ENCODE peak calls at places on chromosomes 4 and X, in ten cellular contexts. S, D, N, A, G, B, I, T, F and W are unnamed samples.

GRCh38 chr4:55554453-55555030 is 7.8 kb upstream of the CLOCK start:
- DNase-seq in N (no peak), T (no peak), B (no peak), D (no peak), A (no peak), I (peak; percentile 66), S (no peak), G (no peak), F (no peak), W (no peak)

GRCh38 chr4:104451573-104451972 is 43.1 kb downstream of the CXXC4 start:
- DNase-seq in S (no peak), B (peak; percentile 2), T (no peak), A (no peak), G (no peak), F (no peak), N (no peak), I (no peak), D (no peak), W (no peak)

GRCh38 chrX:49042581-49043219 is 457 bp downstream of the TFE3 start:
- DNase-seq in D (no peak), N (no peak), T (no peak), S (no peak), A (no peak), G (no peak), I (peak; percentile 50), F (no peak), B (no peak), W (peak; percentile 23)

GRCh38 chrX:41472231-41472815 is 25.2 kb downstream of the NYX start:
- DNase-seq in I (no peak), T (no peak), S (no peak), A (no peak), F (no peak), B (no peak), N (no peak), G (no peak), D (no peak), W (no peak)

GRCh38 chrX:68634649-68635227 is 12.7 kb upstream of the STARD8 start:
- DNase-seq in D (no peak), I (no peak), T (no peak), B (no peak), A (no peak), S (no peak), N (no peak), F (no peak), G (no peak), W (no peak)

GRCh38 chr4:53917719-53918118 is 146.7 kb downstream of the CHIC2 start:
- DNase-seq in A (no peak), I (no peak), F (no peak), T (no peak), B (no peak), S (no peak), G (no peak), N (no peak), D (no peak), W (no peak)

GRCh38 chr4:48255130-48255958 is 14.3 kb downstream of the TEC start:
- DNase-seq in T (no peak), S (no peak), I (no peak), D (no peak), B (no peak), A (no peak), N (no peak), G (no peak), F (no peak), W (no peak)

GRCh38 chr4:140777401-140777800 is 21.2 kb upstream of the TBC1D9 start:
- DNase-seq in D (no peak), A (no peak), I (no peak), T (no peak), N (no peak), G (no peak), S (no peak), B (no peak), F (no peak), W (no peak)

GRCh38 chrX:69107747-69108410 is 57.4 kb downstream of the PJA1 start:
- DNase-seq in T (no peak), N (no peak), I (no peak), D (no peak), B (no peak), S (no peak), A (no peak), F (no peak), G (no peak), W (no peak)

GRCh38 chrX:43456056-43456455 is 200.0 kb upstream of the MAOA start:
- DNase-seq in S (no peak), A (no peak), B (no peak), F (no peak), D (no peak), I (no peak), N (no peak), G (no peak), T (no peak), W (no peak)

GRCh38 chr4:24013666-24014422 is 124.0 kb upstream of the PPARGC1A start:
- DNase-seq in G (no peak), S (no peak), D (no peak), I (no peak), T (no peak), F (no peak), B (no peak), A (no peak), N (no peak), W (no peak)

GRCh38 chr4:124318292-124318691 is 394.2 kb downstream of the ANKRD50 start:
- DNase-seq in N (no peak), T (no peak), S (no peak), F (no peak), B (no peak), G (no peak), D (no peak), I (no peak), A (no peak), W (no peak)

GRCh38 chr4:155953151-155954117 is at the start of gene CTSO:
- DNase-seq in B (peak; percentile 59), G (peak; percentile 72), N (peak; percentile 48), S (peak; percentile 69), T (peak; percentile 75), F (peak; percentile 85), A (peak; percentile 80), I (peak; percentile 95), D (peak; percentile 64), W (peak; percentile 73)

GRCh38 chrX:134148293-134148692 is 88.7 kb upstream of the CCDC160 start:
- DNase-seq in S (no peak), N (no peak), G (no peak), D (no peak), F (no peak), A (no peak), T (no peak), I (no peak), B (no peak), W (no peak)

GRCh38 chr4:160353548-160353947 is 1250.7 kb downstream of the RAPGEF2 start:
- DNase-seq in G (no peak), N (no peak), D (no peak), T (no peak), A (no peak), I (no peak), B (no peak), S (no peak), F (no peak), W (no peak)

GRCh38 chr4:11183358-11183745 is 245.3 kb downstream of the HS3ST1 start:
- DNase-seq in S (no peak), B (no peak), T (no peak), F (no peak), D (no peak), N (no peak), I (no peak), G (no peak), A (no peak), W (no peak)
- H3K27ac ChIP-seq in S (no peak overlapping the region), B (no peak overlapping the region), T (no peak overlapping the region), F (no peak overlapping the region), D (no peak overlapping the region), N (no peak overlapping the region), I (no peak overlapping the region), G (no peak overlapping the region), A (no peak overlapping the region), W (no peak overlapping the region)

GRCh38 chrX:292900-293897 is 12.0 kb downstream of the PLCXD1 start:
- DNase-seq in F (peak; percentile 40), D (peak; percentile 3), I (no peak), B (no peak), A (peak; percentile 13), T (no peak), N (no peak), S (no peak), G (peak; percentile 22), W (no peak)
- H3K36me3 ChIP-seq in F (peaks cover 76% of the 10 kb centered on the region), D (peaks cover 23% of the 10 kb centered on the region), I (peaks cover 31% of the 10 kb centered on the region), B (no peaks in the 10 kb centered on the region), A (peaks cover 5% of the 10 kb centered on the region), T (peaks cover 64% of the 10 kb centered on the region), N (peaks cover 45% of the 10 kb centered on the region), S (peaks cover 10% of the 10 kb centered on the region), G (peaks cover 83% of the 10 kb centered on the region), W (peaks cover 5% of the 10 kb centered on the region)

GRCh38 chr4:105708376-105709080 is at the start of the genes GSTCD and INTS12:
- DNase-seq in G (peak; percentile 95), F (peak; percentile 92), I (peak; percentile 97), T (peak; percentile 90), A (peak; percentile 91), D (peak; percentile 88), B (peak; percentile 64), S (peak; percentile 94), N (peak; percentile 92), W (peak; percentile 92)

GRCh38 chr4:105710678-105711077 is 2.1 kb downstream of the GSTCD start:
- DNase-seq in B (no peak), D (no peak), A (no peak), S (no peak), I (no peak), F (no peak), N (no peak), G (no peak), T (no peak), W (no peak)

GRCh38 chr4:105709081-105709450 is 482 bp downstream of the GSTCD start:
- DNase-seq in G (no peak), T (no peak), B (no peak), S (no peak), D (no peak), F (no peak), I (peak; percentile 69), N (no peak), A (no peak), W (no peak)

GRCh38 chr4:105707783-105708182 is 706 bp downstream of the INTS12 start:
- DNase-seq in T (no peak), B (no peak), S (no peak), N (no peak), G (no peak), F (no peak), D (no peak), I (no peak), A (no peak), W (no peak)

GRCh38 chr4:105710012-105710600 is 1.5 kb downstream of the GSTCD start:
- DNase-seq in G (no peak), N (no peak), A (no peak), B (no peak), T (no peak), I (no peak), F (no peak), S (no peak), D (no peak), W (no peak)
- H3K4me1 ChIP-seq in G (peaks cover 50% of the 10 kb centered on the region), N (no peaks in the 10 kb centered on the region), A (peaks cover 26% of the 10 kb centered on the region), B (peaks cover 5% of the 10 kb centered on the region), T (peaks cover 39% of the 10 kb centered on the region), I (peaks cover 66% of the 10 kb centered on the region), F (peaks cover 29% of the 10 kb centered on the region), S (peaks cover 22% of the 10 kb centered on the region), D (peaks cover 18% of the 10 kb centered on the region), W (peaks cover 29% of the 10 kb centered on the region)

DNA sequence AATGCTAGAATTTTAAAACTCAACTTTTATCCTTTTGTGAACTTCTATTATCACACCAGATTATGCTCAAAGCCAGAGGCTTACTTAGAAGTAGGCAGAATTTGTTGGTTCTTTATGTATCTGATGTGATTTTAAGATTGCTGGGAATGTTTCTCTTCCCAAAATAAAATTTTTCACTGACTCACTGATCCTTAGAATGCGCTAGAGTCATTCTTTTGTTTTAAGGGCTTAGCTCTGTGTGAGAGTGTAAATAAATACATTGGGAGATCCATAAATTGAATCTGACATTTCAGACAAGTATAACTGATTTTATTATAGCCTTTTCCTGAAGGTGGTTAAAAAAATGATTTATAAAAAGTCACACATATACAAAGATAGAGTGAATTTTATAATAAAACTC is 101.3 kb downstream of the LARP1B start:
- DNase-seq in F (no peak), I (no peak), N (no peak), A (no peak), G (no peak), T (no peak), S (no peak), D (no peak), B (no peak), W (no peak)
- H3K27ac ChIP-seq in F (no peak overlapping the region), I (no peak overlapping the region), N (no peak overlapping the region), A (no peak overlapping the region), G (no peak overlapping the region), T (no peak overlapping the region), S (no peak overlapping the region), D (no peak overlapping the region), B (peak overlapping the region; percentile 87), W (no peak overlapping the region)